ENCODE peak calls at places on chromosomes 7 and 10, in eight cellular contexts. P, T, D, O, E, Y, Q and R are unnamed samples.

GRCh38 chr10:131961047-131961776 is 20.5 kb downstream of the BNIP3 start:
- DNase-seq in P (no peak), T (no peak), D (no peak), O (no peak), E (no peak), Y (no peak), Q (no peak), R (no peak)

GRCh38 chr7:134710854-134711624 is 64.4 kb downstream of the BPGM start:
- DNase-seq in P (no peak), T (no peak), D (no peak), O (no peak), E (peak), Y (no peak), Q (no peak), R (no peak)

GRCh38 chr7:6306471-6306870 is 34.0 kb upstream of the CYTH3 start:
- DNase-seq in P (no peak), T (no peak), D (no peak), O (no peak), E (no peak), Y (peak), Q (peak), R (no peak)

GRCh38 chr7:129951076-129952011 is 1.4 kb downstream of the UBE2H start:
- DNase-seq in P (no peak), T (peak), D (no peak), O (no peak), E (no peak), Y (peak), Q (no peak), R (peak)

GRCh38 chr7:102873470-102874165 is 39.2 kb upstream of the LRRC17 start:
- DNase-seq in P (no peak), T (no peak), D (no peak), O (no peak), E (no peak), Y (no peak), Q (no peak), R (no peak)

GRCh38 chr7:5333121-5334050 is 50.6 kb downstream of the SLC29A4 start:
- DNase-seq in P (no peak), T (no peak), D (no peak), O (no peak), E (no peak), Y (no peak), Q (no peak), R (no peak)

GRCh38 chr7:33623267-33623666 is 282.1 kb upstream of the BMPER start:
- DNase-seq in P (no peak), T (no peak), D (no peak), O (no peak), E (no peak), Y (no peak), Q (peak), R (no peak)

GRCh38 chr10:86657396-86658011 is 3.2 kb downstream of the OPN4 start:
- DNase-seq in P (no peak), T (no peak), D (no peak), O (no peak), E (no peak), Y (no peak), Q (no peak), R (peak)

GRCh38 chr10:78263521-78263988 is 229.9 kb downstream of the RPS24 start:
- DNase-seq in P (no peak), T (no peak), D (peak), O (no peak), E (no peak), Y (no peak), Q (peak), R (no peak)

GRCh38 chr7:98360221-98361124 is 40.4 kb downstream of the BAIAP2L1 start:
- DNase-seq in P (no peak), T (no peak), D (no peak), O (no peak), E (no peak), Y (no peak), Q (no peak), R (no peak)